ENCODE peak calls at places on chromosomes 5 and 9, in ten cellular contexts. One of them, this sample, is unnamed.

GRCh38 chr5:119355636-119356383 is at the start of gene TNFAIP8:
- DNase-seq in astrocyte: peak; percentile 58
- DNase-seq in cardiac fibroblast: peak; percentile 59
- DNase-seq in AG09309: no peak
- DNase-seq in nephron progenitor cell: peak; percentile 61
- DNase-seq in GM12878: no peak
- DNase-seq in fibroblast of the aortic adventitia: peak; percentile 69
- DNase-seq in LNCaP clone FGC: no peak
- DNase-seq in fibroblast of lung: peak; percentile 70
- DNase-seq in GM12865: peak; percentile 87
- DNase-seq in this sample: peak; percentile 10

GRCh38 chr5:149656576-149657182 is 73.4 kb upstream of the PPARGC1B start:
- DNase-seq in LNCaP clone FGC: no peak
- DNase-seq in nephron progenitor cell: peak; percentile 56
- DNase-seq in GM12865: peak; percentile 51
- DNase-seq in astrocyte: no peak
- DNase-seq in AG09309: no peak
- DNase-seq in fibroblast of the aortic adventitia: no peak
- DNase-seq in fibroblast of lung: no peak
- DNase-seq in GM12878: no peak
- DNase-seq in cardiac fibroblast: no peak
- DNase-seq in this sample: no peak

GRCh38 chr5:149130932-149131273 is 10.4 kb upstream of the ABLIM3 start:
- DNase-seq in fibroblast of the aortic adventitia: no peak
- DNase-seq in fibroblast of lung: no peak
- DNase-seq in cardiac fibroblast: no peak
- DNase-seq in GM12865: no peak
- DNase-seq in astrocyte: no peak
- DNase-seq in GM12878: no peak
- DNase-seq in AG09309: no peak
- DNase-seq in nephron progenitor cell: no peak
- DNase-seq in LNCaP clone FGC: no peak
- DNase-seq in this sample: no peak

GRCh38 chr9:18229992-18230676 is 243.8 kb upstream of the ADAMTSL1 start:
- DNase-seq in fibroblast of lung: no peak
- DNase-seq in GM12878: no peak
- DNase-seq in nephron progenitor cell: no peak
- DNase-seq in AG09309: no peak
- DNase-seq in astrocyte: no peak
- DNase-seq in cardiac fibroblast: no peak
- DNase-seq in GM12865: no peak
- DNase-seq in LNCaP clone FGC: no peak
- DNase-seq in fibroblast of the aortic adventitia: no peak
- DNase-seq in this sample: no peak

GRCh38 chr5:147763791-147764525 is 18.6 kb downstream of the JAKMIP2 start:
- DNase-seq in fibroblast of lung: peak; percentile 69
- DNase-seq in fibroblast of the aortic adventitia: peak; percentile 43
- DNase-seq in GM12878: no peak
- DNase-seq in astrocyte: peak; percentile 93
- DNase-seq in cardiac fibroblast: peak; percentile 59
- DNase-seq in nephron progenitor cell: no peak
- DNase-seq in AG09309: peak; percentile 11
- DNase-seq in LNCaP clone FGC: no peak
- DNase-seq in GM12865: no peak
- DNase-seq in this sample: no peak

GRCh38 chr9:78871452-78872331 is 574.8 kb downstream of the PSAT1 start:
- DNase-seq in cardiac fibroblast: peak; percentile 70
- DNase-seq in AG09309: peak; percentile 87
- DNase-seq in nephron progenitor cell: no peak
- DNase-seq in astrocyte: peak; percentile 96
- DNase-seq in LNCaP clone FGC: no peak
- DNase-seq in GM12878: no peak
- DNase-seq in fibroblast of the aortic adventitia: peak; percentile 75
- DNase-seq in fibroblast of lung: peak; percentile 74
- DNase-seq in GM12865: no peak
- DNase-seq in this sample: peak; percentile 72

GRCh38 chr5:144267961-144268513 is 97.4 kb downstream of the KCTD16 start:
- DNase-seq in fibroblast of the aortic adventitia: no peak
- DNase-seq in astrocyte: no peak
- DNase-seq in AG09309: no peak
- DNase-seq in fibroblast of lung: no peak
- DNase-seq in nephron progenitor cell: no peak
- DNase-seq in GM12878: no peak
- DNase-seq in GM12865: no peak
- DNase-seq in cardiac fibroblast: no peak
- DNase-seq in LNCaP clone FGC: no peak
- DNase-seq in this sample: no peak

GRCh38 chr5:133827001-133827400 is 141.4 kb downstream of the C5orf15 start:
- DNase-seq in nephron progenitor cell: peak; percentile 35
- DNase-seq in GM12878: no peak
- DNase-seq in AG09309: no peak
- DNase-seq in cardiac fibroblast: no peak
- DNase-seq in fibroblast of lung: no peak
- DNase-seq in astrocyte: no peak
- DNase-seq in GM12865: no peak
- DNase-seq in fibroblast of the aortic adventitia: no peak
- DNase-seq in LNCaP clone FGC: no peak
- DNase-seq in this sample: no peak

GRCh38 chr5:142720561-142721275 is 34.8 kb upstream of the FGF1 start:
- DNase-seq in fibroblast of the aortic adventitia: no peak
- DNase-seq in astrocyte: peak; percentile 27
- DNase-seq in GM12865: no peak
- DNase-seq in LNCaP clone FGC: peak; percentile 55
- DNase-seq in nephron progenitor cell: no peak
- DNase-seq in cardiac fibroblast: no peak
- DNase-seq in GM12878: no peak
- DNase-seq in AG09309: no peak
- DNase-seq in fibroblast of lung: peak; percentile 14
- DNase-seq in this sample: no peak
- TF ChIP-seq CTCF in fibroblast of the aortic adventitia: no peak
- TF ChIP-seq CTCF in astrocyte: no peak
- TF ChIP-seq CTCF in GM12865: no peak
- TF ChIP-seq CTCF in LNCaP clone FGC: peak; percentile 29
- TF ChIP-seq CTCF in nephron progenitor cell: no peak
- TF ChIP-seq CTCF in cardiac fibroblast: no peak
- TF ChIP-seq CTCF in GM12878: no peak
- TF ChIP-seq CTCF in AG09309: no peak
- TF ChIP-seq CTCF in fibroblast of lung: no peak
- TF ChIP-seq CTCF in this sample: no peak

GRCh38 chr9:129334744-129335080 is 156.7 kb upstream of the IER5L start:
- DNase-seq in nephron progenitor cell: no peak
- DNase-seq in GM12878: no peak
- DNase-seq in astrocyte: no peak
- DNase-seq in AG09309: no peak
- DNase-seq in fibroblast of the aortic adventitia: no peak
- DNase-seq in GM12865: no peak
- DNase-seq in fibroblast of lung: no peak
- DNase-seq in LNCaP clone FGC: no peak
- DNase-seq in cardiac fibroblast: no peak
- DNase-seq in this sample: no peak

GRCh38 chr9:129333613-129333960 is 155.5 kb upstream of the IER5L start:
- DNase-seq in GM12878: no peak
- DNase-seq in LNCaP clone FGC: no peak
- DNase-seq in cardiac fibroblast: no peak
- DNase-seq in astrocyte: no peak
- DNase-seq in nephron progenitor cell: no peak
- DNase-seq in AG09309: no peak
- DNase-seq in fibroblast of lung: no peak
- DNase-seq in fibroblast of the aortic adventitia: no peak
- DNase-seq in GM12865: no peak
- DNase-seq in this sample: no peak

GRCh38 chr9:129335456-129336129 is 157.5 kb upstream of the IER5L start:
- DNase-seq in nephron progenitor cell: no peak
- DNase-seq in astrocyte: no peak
- DNase-seq in AG09309: no peak
- DNase-seq in cardiac fibroblast: peak; percentile 65
- DNase-seq in LNCaP clone FGC: no peak
- DNase-seq in fibroblast of lung: no peak
- DNase-seq in fibroblast of the aortic adventitia: no peak
- DNase-seq in GM12878: no peak
- DNase-seq in GM12865: no peak
- DNase-seq in this sample: no peak

GRCh38 chr9:129332581-129332980 is 154.5 kb upstream of the IER5L start:
- DNase-seq in astrocyte: no peak
- DNase-seq in nephron progenitor cell: no peak
- DNase-seq in cardiac fibroblast: no peak
- DNase-seq in AG09309: no peak
- DNase-seq in fibroblast of lung: no peak
- DNase-seq in GM12865: no peak
- DNase-seq in GM12878: no peak
- DNase-seq in fibroblast of the aortic adventitia: no peak
- DNase-seq in LNCaP clone FGC: no peak
- DNase-seq in this sample: no peak

DNA sequence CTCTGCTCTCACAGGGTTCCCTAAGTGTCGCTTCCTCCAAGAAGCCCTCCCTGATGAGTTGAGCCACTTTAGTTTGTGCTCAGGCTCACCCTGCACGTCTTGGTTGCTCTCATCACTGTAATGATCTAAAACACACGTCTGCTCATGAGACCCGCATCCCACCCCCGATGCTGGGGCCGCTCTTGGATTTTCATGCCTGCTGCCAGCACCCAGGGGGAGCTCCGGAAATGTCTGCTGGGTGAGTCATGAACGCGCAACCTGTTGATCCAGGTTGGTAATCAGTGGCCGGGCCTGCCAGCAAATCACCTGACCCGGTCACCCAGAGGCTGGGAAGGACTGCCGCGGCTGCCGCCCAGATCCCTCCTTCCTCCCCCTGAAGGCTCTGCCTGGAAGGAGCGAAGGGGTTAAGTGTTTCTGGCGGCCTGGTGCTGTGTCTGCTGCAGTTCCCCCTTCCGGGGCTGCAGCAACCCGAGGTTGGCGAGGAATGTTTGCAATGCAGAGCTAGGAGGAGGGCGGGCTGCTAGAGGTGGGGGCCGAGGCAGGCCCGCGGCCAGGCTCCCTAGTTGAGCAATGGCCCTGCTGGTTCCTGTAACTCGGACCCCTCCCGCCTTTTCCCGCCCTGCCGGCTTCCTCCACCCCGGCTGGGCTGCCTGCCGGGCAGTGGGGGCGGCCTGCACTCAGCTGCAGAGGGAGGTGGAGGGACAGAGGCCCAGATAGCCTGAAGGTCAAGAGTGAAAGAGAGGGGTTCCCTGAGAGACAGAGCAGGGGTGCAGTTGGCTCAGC is 156.1 kb upstream of the IER5L start:
- DNase-seq in cardiac fibroblast: peak; percentile 99
- DNase-seq in GM12865: no peak
- DNase-seq in LNCaP clone FGC: peak; percentile 81
- DNase-seq in fibroblast of the aortic adventitia: peak; percentile 98
- DNase-seq in astrocyte: peak; percentile 98
- DNase-seq in GM12878: no peak
- DNase-seq in fibroblast of lung: peak; percentile 95
- DNase-seq in nephron progenitor cell: peak; percentile 80
- DNase-seq in AG09309: peak; percentile 87
- DNase-seq in this sample: peak; percentile 92
- TF ChIP-seq CTCF in cardiac fibroblast: no peak
- TF ChIP-seq CTCF in GM12865: no peak
- TF ChIP-seq CTCF in LNCaP clone FGC: peak; percentile 12
- TF ChIP-seq CTCF in fibroblast of the aortic adventitia: no peak
- TF ChIP-seq CTCF in astrocyte: no peak
- TF ChIP-seq CTCF in GM12878: no peak
- TF ChIP-seq CTCF in fibroblast of lung: peak; percentile 2
- TF ChIP-seq CTCF in nephron progenitor cell: no peak
- TF ChIP-seq CTCF in AG09309: no peak
- TF ChIP-seq CTCF in this sample: no peak

GRCh38 chr9:933356-933755 is 43.1 kb upstream of the DMRT3 start:
- DNase-seq in astrocyte: no peak
- DNase-seq in fibroblast of lung: no peak
- DNase-seq in nephron progenitor cell: no peak
- DNase-seq in LNCaP clone FGC: no peak
- DNase-seq in GM12878: no peak
- DNase-seq in fibroblast of the aortic adventitia: no peak
- DNase-seq in cardiac fibroblast: no peak
- DNase-seq in AG09309: no peak
- DNase-seq in GM12865: no peak
- DNase-seq in this sample: no peak

GRCh38 chr9:929719-930118 is 46.7 kb upstream of the DMRT3 start:
- DNase-seq in fibroblast of lung: no peak
- DNase-seq in nephron progenitor cell: no peak
- DNase-seq in fibroblast of the aortic adventitia: no peak
- DNase-seq in astrocyte: no peak
- DNase-seq in cardiac fibroblast: no peak
- DNase-seq in AG09309: no peak
- DNase-seq in GM12865: no peak
- DNase-seq in LNCaP clone FGC: no peak
- DNase-seq in GM12878: no peak
- DNase-seq in this sample: no peak

GRCh38 chr9:922731-923130 is 53.7 kb upstream of the DMRT3 start:
- DNase-seq in astrocyte: no peak
- DNase-seq in GM12878: no peak
- DNase-seq in GM12865: no peak
- DNase-seq in AG09309: no peak
- DNase-seq in nephron progenitor cell: no peak
- DNase-seq in LNCaP clone FGC: no peak
- DNase-seq in fibroblast of lung: no peak
- DNase-seq in cardiac fibroblast: no peak
- DNase-seq in fibroblast of the aortic adventitia: no peak
- DNase-seq in this sample: no peak

GRCh38 chr9:926976-927375 is 49.5 kb upstream of the DMRT3 start:
- DNase-seq in fibroblast of the aortic adventitia: no peak
- DNase-seq in GM12878: no peak
- DNase-seq in fibroblast of lung: no peak
- DNase-seq in cardiac fibroblast: no peak
- DNase-seq in LNCaP clone FGC: no peak
- DNase-seq in astrocyte: no peak
- DNase-seq in AG09309: no peak
- DNase-seq in GM12865: no peak
- DNase-seq in nephron progenitor cell: no peak
- DNase-seq in this sample: no peak

GRCh38 chr9:928363-929042 is 48.0 kb upstream of the DMRT3 start:
- DNase-seq in cardiac fibroblast: no peak
- DNase-seq in fibroblast of lung: no peak
- DNase-seq in nephron progenitor cell: peak; percentile 21
- DNase-seq in LNCaP clone FGC: no peak
- DNase-seq in GM12865: peak; percentile 43
- DNase-seq in AG09309: no peak
- DNase-seq in fibroblast of the aortic adventitia: no peak
- DNase-seq in astrocyte: no peak
- DNase-seq in GM12878: no peak
- DNase-seq in this sample: no peak
- TF ChIP-seq CTCF in cardiac fibroblast: peak; percentile 8
- TF ChIP-seq CTCF in fibroblast of lung: peak; percentile 27
- TF ChIP-seq CTCF in nephron progenitor cell: peak; percentile 63
- TF ChIP-seq CTCF in LNCaP clone FGC: peak; percentile 58
- TF ChIP-seq CTCF in GM12865: peak; percentile 62
- TF ChIP-seq CTCF in AG09309: peak; percentile 42
- TF ChIP-seq CTCF in fibroblast of the aortic adventitia: peak; percentile 42
- TF ChIP-seq CTCF in astrocyte: peak; percentile 9
- TF ChIP-seq CTCF in GM12878: peak; percentile 62
- TF ChIP-seq CTCF in this sample: peak; percentile 34

DNA sequence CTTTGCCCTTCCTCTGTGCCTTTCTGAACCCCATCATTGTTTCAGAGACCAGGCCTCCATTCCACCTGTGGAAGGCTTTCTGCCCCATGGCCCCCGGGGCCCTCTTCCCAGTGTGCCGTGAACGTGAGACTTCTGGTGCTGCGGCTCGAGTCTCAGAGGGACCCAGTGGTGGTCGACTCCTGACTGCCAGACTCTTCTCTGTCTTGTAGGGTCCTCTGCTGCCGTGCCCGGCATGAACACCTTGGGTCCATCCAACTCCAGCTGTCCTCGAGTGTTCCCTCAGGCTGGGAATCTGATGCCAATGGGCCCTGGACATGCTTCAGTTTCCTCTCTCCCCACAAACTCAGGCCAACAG is 20.1 kb upstream of the LTC4S start:
- DNase-seq in AG09309: no peak
- DNase-seq in LNCaP clone FGC: no peak
- DNase-seq in fibroblast of lung: no peak
- DNase-seq in GM12878: no peak
- DNase-seq in astrocyte: no peak
- DNase-seq in cardiac fibroblast: no peak
- DNase-seq in GM12865: no peak
- DNase-seq in nephron progenitor cell: no peak
- DNase-seq in fibroblast of the aortic adventitia: no peak
- DNase-seq in this sample: no peak
- TF ChIP-seq CTCF in AG09309: no peak
- TF ChIP-seq CTCF in LNCaP clone FGC: no peak
- TF ChIP-seq CTCF in fibroblast of lung: no peak
- TF ChIP-seq CTCF in GM12878: no peak
- TF ChIP-seq CTCF in astrocyte: no peak
- TF ChIP-seq CTCF in cardiac fibroblast: no peak
- TF ChIP-seq CTCF in GM12865: no peak
- TF ChIP-seq CTCF in nephron progenitor cell: no peak
- TF ChIP-seq CTCF in fibroblast of the aortic adventitia: no peak
- TF ChIP-seq CTCF in this sample: no peak